ENCODE peak calls at places on chromosomes 5 and 9, in five cellular contexts. G is thyroid gland, U is osteocyte, L is colonic mucosa, O is right atrium auricular region. W is an unnamed sample.

GRCh38 chr5:97049175-97049574 is 93.2 kb downstream of the LIX1 start:
- DNase-seq in G (no peak), L (no peak), O (no peak), U (no peak), W (no peak)

GRCh38 chr5:58240286-58240685 is 219.6 kb downstream of the PLK2 start:
- DNase-seq in U (no peak), O (no peak), G (no peak), L (no peak), W (no peak)

GRCh38 chr5:65198777-65199120 is 283.0 kb downstream of the ADAMTS6 start:
- DNase-seq in L (no peak), U (no peak), G (no peak), O (no peak), W (no peak)

GRCh38 chr5:150299571-150300327 is 3.0 kb downstream of the ARSI start:
- DNase-seq in G (no peak), L (no peak), U (no peak), O (no peak), W (no peak)

GRCh38 chr9:35954942-35955546 is 2.9 kb downstream of the OR2S2 start:
- DNase-seq in U (no peak), L (peak), O (no peak), G (peak), W (peak)

GRCh38 chr5:91090995-91091394 is 292.1 kb downstream of the ARRDC3 start:
- DNase-seq in O (no peak), G (no peak), L (no peak), U (no peak), W (no peak)

GRCh38 chr9:79551999-79552398 is 19.8 kb upstream of the TLE4 start:
- DNase-seq in U (no peak), G (no peak), O (no peak), L (no peak), W (no peak)

GRCh38 chr9:89483592-89484474 is 14.1 kb downstream of the SEMA4D start:
- DNase-seq in U (no peak), G (no peak), L (no peak), O (no peak), W (no peak)

GRCh38 chr5:69048233-69048632 is 45.6 kb upstream of the SLC30A5 start:
- DNase-seq in U (no peak), G (no peak), O (no peak), L (no peak), W (no peak)

GRCh38 chr9:98375138-98375726 is 119.8 kb upstream of the TBC1D2 start:
- DNase-seq in U (no peak), L (no peak), G (no peak), O (no peak), W (no peak)

GRCh38 chr5:7844901-7845300 is 6.0 kb downstream of the CFAP90 start:
- DNase-seq in G (no peak), O (no peak), L (no peak), U (no peak), W (no peak)

GRCh38 chr5:151036556-151036955 is 16.2 kb downstream of the GPX3 start:
- DNase-seq in U (no peak), O (no peak), L (no peak), G (no peak), W (no peak)

GRCh38 chr9:37998881-37999311 is 70.1 kb downstream of the SHB start:
- DNase-seq in G (no peak), O (no peak), U (no peak), L (no peak), W (peak)

GRCh38 chr5:85000671-85001070 is 616.0 kb upstream of the EDIL3 start:
- DNase-seq in O (no peak), G (no peak), U (no peak), L (no peak), W (no peak)

GRCh38 chr9:129309041-129309430 is 131.0 kb upstream of the IER5L start:
- DNase-seq in G (no peak), O (peak), L (no peak), U (peak), W (no peak)

GRCh38 chr5:77239126-77239741 is 28.8 kb downstream of the PDE8B start:
- DNase-seq in U (no peak), O (no peak), G (no peak), L (no peak), W (no peak)
- TF ChIP-seq CTCF in U (peak), O (no peak), G (no peak), L (no peak), W (peak)

DNA sequence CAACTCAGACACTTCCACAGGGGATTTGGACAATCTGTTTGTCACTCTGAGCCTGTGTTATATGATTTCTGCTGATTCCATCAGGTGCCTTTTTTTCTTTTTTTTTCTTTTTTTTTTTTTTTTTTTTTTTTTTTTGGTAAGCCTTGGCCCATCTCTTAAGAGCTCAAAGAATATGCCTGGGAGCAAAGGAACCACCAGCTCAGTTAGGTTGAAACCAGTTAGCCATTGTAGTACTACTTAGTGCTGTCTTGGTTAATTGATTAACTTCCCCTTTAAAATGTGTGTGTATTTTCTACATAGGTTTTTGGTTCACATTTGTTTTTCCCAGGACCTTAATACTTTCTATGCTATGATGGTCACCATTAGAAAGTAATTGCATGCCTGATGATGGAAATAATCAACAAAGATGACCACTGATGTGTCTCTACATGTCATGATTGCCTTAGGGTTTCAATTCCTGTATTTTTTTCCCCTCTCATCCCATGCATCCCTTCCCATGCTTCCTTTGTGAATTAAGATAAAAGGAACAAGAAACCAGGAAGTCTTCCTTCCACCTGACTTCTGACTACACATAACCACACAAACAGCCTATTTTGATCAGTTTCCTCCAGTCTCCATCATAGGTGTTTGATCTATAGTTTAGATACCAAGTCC is 306.2 kb downstream of the EFNA5 start:
- DNase-seq in G (no peak), L (no peak), U (no peak), O (no peak), W (no peak)
- TF ChIP-seq CTCF in G (no peak), L (no peak), U (no peak), O (no peak), W (no peak)

GRCh38 chr9:34176089-34176488 is 2.8 kb upstream of the UBAP1 start:
- DNase-seq in O (no peak), G (no peak), L (no peak), U (no peak), W (no peak)

GRCh38 chr9:34177906-34178697 is 741 bp upstream of the UBAP1 start:
- DNase-seq in L (no peak), U (no peak), O (no peak), G (no peak), W (no peak)

GRCh38 chr9:34179528-34180138 is 790 bp downstream of the UBAP1 start:
- DNase-seq in O (no peak), L (peak), G (no peak), U (no peak), W (no peak)

GRCh38 chr9:34178698-34179527 is at the start of gene UBAP1:
- DNase-seq in L (peak), O (peak), G (peak), U (peak), W (peak)
- TF ChIP-seq CTCF in L (no peak), O (no peak), G (no peak), U (no peak), W (peak)

GRCh38 chr5:173057062-173057924 is 1.1 kb downstream of the CREBRF start:
- DNase-seq in L (peak), U (peak), O (peak), G (peak), W (peak)
- TF ChIP-seq CTCF in L (no peak), U (no peak), O (no peak), G (peak), W (no peak)

GRCh38 chr9:22718653-22719052 is 272.0 kb downstream of the DMRTA1 start:
- DNase-seq in U (no peak), O (no peak), L (no peak), G (no peak), W (no peak)
- TF ChIP-seq CTCF in U (peak), O (no peak), L (no peak), G (no peak), W (no peak)

GRCh38 chr9:24832307-24832706 is 286.6 kb upstream of the IZUMO3 start:
- DNase-seq in U (no peak), G (no peak), L (no peak), O (no peak), W (no peak)
- TF ChIP-seq CTCF in U (peak), G (no peak), L (no peak), O (no peak), W (no peak)

GRCh38 chr9:124861342-124862229 is at the start of the genes ARPC5L and RPL35:
- DNase-seq in G (peak), U (peak), O (peak), L (peak), W (peak)
- TF ChIP-seq CTCF in G (peak), U (peak), O (no peak), L (peak), W (peak)

W was measured in body of pancreas.